ENCODE peak calls at places on chromosome 2, in seven cellular contexts. O is cardiac fibroblast, T is WTC11, H is B cell, Q is heart right ventricle, U is astrocyte, G is GM10248. Z is an unnamed sample.

GRCh38 chr2:118973542-118973951 is 31.6 kb downstream of the MARCO start:
- DNase-seq in Q (peak), O (peak), T (no peak), G (peak), U (no peak), H (no peak), Z (no peak)

GRCh38 chr2:47069628-47070154 is 85.4 kb downstream of the STPG4 start:
- DNase-seq in Q (peak), T (peak), O (peak), G (no peak), H (no peak), U (peak), Z (no peak)

GRCh38 chr2:154307007-154307406 is 391.5 kb upstream of the KCNJ3 start:
- DNase-seq in Q (no peak), O (no peak), G (no peak), U (no peak), T (no peak), H (no peak), Z (no peak)

GRCh38 chr2:10377747-10378085 is 70.4 kb downstream of the ODC1 start:
- DNase-seq in G (no peak), U (no peak), H (no peak), O (no peak), T (no peak), Q (no peak), Z (no peak)

GRCh38 chr2:65530547-65531320 is 98.3 kb upstream of the SPRED2 start:
- DNase-seq in T (no peak), Q (no peak), O (peak), G (no peak), H (no peak), U (peak), Z (no peak)

GRCh38 chr2:96819101-96819875 is 3.2 kb downstream of the CNNM3 start:
- DNase-seq in G (no peak), U (no peak), O (no peak), Q (no peak), T (no peak), H (peak), Z (no peak)

GRCh38 chr2:70007151-70007550 is 45.7 kb upstream of the ASPRV1 start:
- DNase-seq in U (no peak), Q (no peak), H (no peak), O (no peak), G (no peak), T (no peak), Z (no peak)

GRCh38 chr2:195413944-195414343 is 243.1 kb upstream of the SLC39A10 start:
- DNase-seq in Q (no peak), O (no peak), U (no peak), T (no peak), H (no peak), G (no peak), Z (no peak)

GRCh38 chr2:175734679-175735078 is 267.4 kb downstream of the LNPK start:
- DNase-seq in T (no peak), Q (peak), G (no peak), H (no peak), U (no peak), O (no peak), Z (no peak)

GRCh38 chr2:110973275-110973674 is 147.4 kb upstream of the BCL2L11 start:
- DNase-seq in U (no peak), O (no peak), T (no peak), G (no peak), Q (no peak), H (no peak), Z (no peak)

GRCh38 chr2:159591221-159591620 is 25.1 kb downstream of the BAZ2B start:
- DNase-seq in U (no peak), G (no peak), T (no peak), O (no peak), Q (no peak), H (no peak), Z (no peak)

GRCh38 chr2:191394043-191394442 is 148.8 kb downstream of the MYO1B start:
- DNase-seq in G (no peak), O (no peak), T (no peak), U (no peak), Q (no peak), H (no peak), Z (no peak)

GRCh38 chr2:45283764-45284620 is 274.7 kb upstream of the SIX2 start:
- DNase-seq in U (peak), H (no peak), Q (no peak), G (no peak), T (no peak), O (peak), Z (no peak)

GRCh38 chr2:152583512-152584188 is 133.6 kb downstream of the PRPF40A start:
- DNase-seq in H (no peak), Q (no peak), O (peak), G (no peak), T (no peak), U (no peak), Z (no peak)

GRCh38 chr2:141329949-141330348 is 800.9 kb downstream of the LRP1B start:
- DNase-seq in Q (no peak), O (peak), G (no peak), T (no peak), H (no peak), U (peak), Z (no peak)

GRCh38 chr2:107730898-107731297 is 95.8 kb upstream of the RGPD4 start:
- DNase-seq in O (no peak), Q (no peak), H (no peak), G (no peak), U (peak), T (no peak), Z (no peak)

GRCh38 chr2:55111230-55111569 is 60.9 kb upstream of the RTN4 start:
- DNase-seq in G (no peak), Q (no peak), T (no peak), H (no peak), O (no peak), U (no peak), Z (no peak)

GRCh38 chr2:55111570-55112228 is 61.4 kb upstream of the RTN4 start:
- DNase-seq in G (no peak), H (no peak), O (peak), U (peak), Q (peak), T (no peak), Z (no peak)

GRCh38 chr2:55113976-55114564 is 63.8 kb upstream of the RTN4 start:
- DNase-seq in G (no peak), Q (no peak), U (no peak), O (no peak), H (no peak), T (no peak), Z (no peak)

GRCh38 chr2:55114597-55114996 is 64.3 kb upstream of the RTN4 start:
- DNase-seq in Q (no peak), H (no peak), U (no peak), O (no peak), T (no peak), G (no peak), Z (no peak)

GRCh38 chr2:55112229-55113016 is 62.2 kb upstream of the RTN4 start:
- DNase-seq in H (no peak), U (peak), T (no peak), O (peak), G (no peak), Q (peak), Z (no peak)
- TF ChIP-seq CTCF in H (no peak), U (no peak), T (no peak), O (peak), G (no peak), Q (no peak), Z (no peak)

DNA sequence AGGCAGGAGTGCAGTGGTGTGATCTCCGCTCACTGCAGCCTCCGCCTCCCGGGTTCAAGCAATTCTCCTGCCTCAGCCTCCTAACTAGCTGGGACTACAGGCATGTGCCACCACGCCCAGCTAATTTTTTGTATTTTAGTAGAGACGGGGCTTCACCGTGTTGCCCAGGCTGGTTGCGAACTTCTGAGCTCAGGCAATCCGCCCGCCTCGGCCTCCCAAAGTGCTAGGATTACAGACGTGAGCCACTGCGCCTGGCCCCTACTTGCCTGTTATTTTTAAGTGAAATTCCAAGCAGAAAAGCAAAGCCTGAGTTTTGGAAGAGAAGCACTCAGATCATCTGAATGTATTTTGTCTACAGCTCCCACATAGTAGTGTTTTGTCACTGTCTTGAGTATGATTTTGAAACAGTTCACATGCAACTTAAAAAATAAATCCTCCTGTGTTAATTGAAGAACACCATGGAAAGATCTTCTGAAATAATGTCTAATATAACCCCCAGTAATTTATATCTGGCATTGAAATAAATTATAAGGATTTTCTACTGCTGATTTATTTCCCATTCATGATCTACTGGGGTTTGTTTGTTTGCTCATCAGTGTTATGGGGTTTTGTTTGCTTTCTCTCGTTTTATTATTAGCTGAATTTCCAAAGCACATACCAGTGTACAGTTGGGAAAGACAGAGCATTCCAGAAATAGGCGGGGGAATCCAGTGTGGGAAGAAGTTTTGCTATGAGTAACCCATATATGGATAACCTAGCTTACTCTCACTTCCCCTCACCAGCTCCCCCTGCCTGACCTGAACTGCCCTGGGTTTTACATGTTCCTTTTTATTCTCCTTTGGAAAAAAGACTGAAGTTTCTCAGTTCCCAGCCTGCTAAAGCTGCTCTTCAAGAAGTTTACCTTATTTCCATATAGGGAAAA is 80.1 kb upstream of the MAP3K20 start:
- DNase-seq in G (no peak), U (peak), H (no peak), T (no peak), Q (peak), O (peak), Z (no peak)
- TF ChIP-seq CTCF in G (no peak), U (no peak), H (no peak), T (no peak), Q (no peak), O (peak), Z (no peak)

DNA sequence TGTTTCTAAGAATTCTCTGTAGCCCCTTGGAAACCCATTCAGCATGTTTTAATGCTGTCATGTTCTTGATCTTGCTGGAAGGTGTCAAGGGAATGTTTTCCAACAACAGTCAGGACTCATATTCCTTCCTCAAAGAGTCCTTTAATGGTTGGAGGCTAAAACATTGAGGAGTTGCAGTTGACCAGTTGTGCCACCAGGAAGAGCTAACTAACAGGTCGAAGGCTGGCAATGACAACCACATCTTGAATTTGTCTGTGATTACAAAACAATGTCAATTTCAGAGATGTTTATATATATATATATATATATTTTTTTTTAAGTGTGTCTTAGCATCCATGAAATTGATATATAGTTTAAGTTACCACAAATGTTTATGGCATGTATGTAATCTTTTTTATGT is 151.5 kb downstream of the INO80D start:
- DNase-seq in G (no peak), U (no peak), O (peak), T (no peak), H (no peak), Q (no peak), Z (no peak)
- TF ChIP-seq CTCF in G (no peak), U (no peak), O (peak), T (no peak), H (no peak), Q (no peak), Z (no peak)

GRCh38 chr2:138716183-138716582 is 64.0 kb downstream of the NXPH2 start:
- DNase-seq in Q (no peak), O (no peak), U (no peak), T (no peak), H (no peak), G (peak), Z (peak)
- TF ChIP-seq CTCF in Q (no peak), O (no peak), U (no peak), T (no peak), H (no peak), G (peak), Z (peak)

DNA sequence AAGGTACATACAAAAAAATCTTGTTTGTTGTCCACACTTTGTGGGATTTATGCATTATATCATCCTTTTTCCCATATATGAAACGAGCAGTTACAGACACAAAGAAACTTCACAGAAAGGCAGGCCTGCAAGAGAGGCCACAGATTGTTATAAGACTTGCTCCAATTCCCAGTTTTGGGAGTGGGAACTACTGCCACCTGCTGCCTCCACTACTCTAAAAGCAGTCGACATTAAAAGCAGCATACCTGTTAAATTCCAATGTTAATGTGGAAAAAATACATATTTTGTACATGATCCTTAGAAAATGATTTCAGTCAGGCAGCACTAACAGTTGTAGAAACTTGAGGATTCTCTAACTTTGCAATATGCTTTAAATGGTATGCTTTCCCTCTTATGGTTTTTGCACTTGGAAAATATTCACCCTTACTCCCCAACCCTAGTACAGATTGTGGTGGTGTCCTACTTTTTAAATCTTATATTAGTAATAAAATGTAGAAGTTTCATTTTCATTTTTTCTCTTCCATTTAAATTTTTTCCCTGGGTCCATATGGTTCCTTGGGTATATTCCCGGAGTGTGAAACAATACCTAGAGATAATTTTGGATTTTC is 37.9 kb downstream of the SLC38A11 start:
- DNase-seq in H (no peak), U (no peak), Q (peak), O (peak), G (no peak), T (peak), Z (no peak)
- TF ChIP-seq CTCF in H (no peak), U (peak), Q (peak), O (peak), G (no peak), T (peak), Z (no peak)

GRCh38 chr2:239979243-239980023 is 45.7 kb downstream of the NDUFA10 start:
- DNase-seq in U (peak), T (peak), Q (no peak), G (no peak), H (no peak), O (peak), Z (no peak)
- TF ChIP-seq CTCF in U (peak), T (no peak), Q (peak), G (no peak), H (no peak), O (no peak), Z (no peak)

GRCh38 chr2:19369341-19369955 is 11.0 kb upstream of the OSR1 start:
- DNase-seq in Q (no peak), G (no peak), T (no peak), U (no peak), O (peak), H (no peak), Z (no peak)
- TF ChIP-seq CTCF in Q (no peak), G (no peak), T (no peak), U (peak), O (peak), H (no peak), Z (no peak)

DNA sequence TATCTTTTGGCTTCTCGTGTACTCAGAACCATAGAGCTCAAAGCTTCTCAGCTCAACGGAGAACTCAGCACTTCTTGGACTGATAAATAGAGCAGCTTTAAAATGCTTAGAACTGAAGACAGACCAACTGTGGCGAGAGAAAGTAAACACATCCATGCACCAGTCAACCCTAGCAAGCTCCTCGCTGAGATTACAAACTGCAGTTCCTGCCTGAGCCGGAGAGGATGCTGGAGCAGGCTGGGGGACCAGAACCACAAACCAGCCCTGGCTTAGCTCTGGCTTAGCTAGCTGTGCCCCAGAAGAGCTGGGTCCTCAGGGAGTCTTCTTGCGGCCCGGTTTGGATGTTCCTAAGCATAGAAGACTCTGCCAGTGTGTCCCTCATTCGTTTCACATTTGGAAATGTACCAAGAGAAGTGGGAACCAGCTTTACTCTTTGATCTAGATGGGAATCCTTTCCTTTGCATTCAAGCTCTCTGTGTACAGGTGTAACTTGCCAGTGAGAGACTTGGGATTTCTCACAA is 5.6 kb downstream of the PAX8 start:
- DNase-seq in U (no peak), G (no peak), T (peak), O (peak), H (no peak), Q (no peak), Z (no peak)
- TF ChIP-seq CTCF in U (peak), G (no peak), T (no peak), O (peak), H (no peak), Q (no peak), Z (no peak)